ENCODE peak calls at places on chromosomes 4 and X, in eight cellular contexts. Z, N, Q, V, X, M, I and W are unnamed samples.

GRCh38 chr4:142379277-142380051 is 466.6 kb downstream of the INPP4B start:
- DNase-seq in Z (no peak), N (peak), Q (no peak), V (no peak), X (no peak), M (no peak), I (peak), W (no peak)

GRCh38 chrX:45385767-45386166 is 185.1 kb upstream of the DIPK2B start:
- DNase-seq in Z (no peak), N (peak), Q (no peak), V (no peak), X (no peak), M (no peak), I (no peak), W (no peak)

GRCh38 chr4:137955615-137956014 is 286.5 kb downstream of the SLC7A11 start:
- DNase-seq in Z (no peak), N (no peak), Q (no peak), V (no peak), X (no peak), M (no peak), I (no peak), W (no peak)

GRCh38 chr4:41509411-41510008 is 28.4 kb upstream of the LIMCH1 start:
- DNase-seq in Z (no peak), N (no peak), Q (no peak), V (no peak), X (no peak), M (no peak), I (no peak), W (no peak)

GRCh38 chrX:103817502-103817901 is 14.6 kb downstream of the RAB9B start:
- DNase-seq in Z (peak), N (no peak), Q (peak), V (no peak), X (peak), M (no peak), I (peak), W (no peak)

GRCh38 chr4:183905081-183905592 is at the start of gene STOX2:
- DNase-seq in Z (no peak), N (no peak), Q (peak), V (peak), X (peak), M (no peak), I (no peak), W (no peak)

GRCh38 chrX:116181300-116181699 is 10.8 kb downstream of the AGTR2 start:
- DNase-seq in Z (no peak), N (no peak), Q (peak), V (no peak), X (no peak), M (no peak), I (no peak), W (no peak)

GRCh38 chrX:19920945-19921344 is 33.5 kb upstream of the SH3KBP1 start:
- DNase-seq in Z (no peak), N (no peak), Q (no peak), V (no peak), X (no peak), M (no peak), I (no peak), W (no peak)

GRCh38 chr4:26780524-26780923 is 80.1 kb upstream of the STIM2 start:
- DNase-seq in Z (peak), N (no peak), Q (no peak), V (no peak), X (no peak), M (no peak), I (peak), W (peak)

GRCh38 chrX:3142259-3143042 is 101.2 kb downstream of the ARSF start:
- DNase-seq in Z (peak), N (no peak), Q (no peak), V (no peak), X (no peak), M (no peak), I (no peak), W (no peak)

GRCh38 chr4:12612866-12613265 is 871.3 kb downstream of the RAB28 start:
- DNase-seq in Z (no peak), N (no peak), Q (no peak), V (no peak), X (no peak), M (no peak), I (no peak), W (no peak)

GRCh38 chr4:24559889-24560288 is 24.5 kb downstream of the DHX15 start:
- DNase-seq in Z (no peak), N (no peak), Q (no peak), V (no peak), X (no peak), M (no peak), I (no peak), W (no peak)

GRCh38 chr4:136637071-136637777 is 895.1 kb downstream of the PCDH18 start:
- DNase-seq in Z (peak), N (no peak), Q (peak), V (no peak), X (peak), M (no peak), I (no peak), W (no peak)

GRCh38 chrX:283115-283845 is 2.1 kb downstream of the PLCXD1 start:
- DNase-seq in Z (peak), N (peak), Q (peak), V (peak), X (peak), M (peak), I (peak), W (peak)

GRCh38 chr4:176545886-176546285 is 226.1 kb downstream of the SPCS3 start:
- DNase-seq in Z (no peak), N (no peak), Q (no peak), V (no peak), X (no peak), M (no peak), I (no peak), W (no peak)

GRCh38 chr4:177108708-177109107 is 201.0 kb upstream of the NEIL3 start:
- DNase-seq in Z (no peak), N (peak), Q (no peak), V (no peak), X (no peak), M (no peak), I (no peak), W (no peak)